ENCODE peak calls at places on chromosome 9, in nine cellular contexts. One of them, this sample, is unnamed.

GRCh38 chr9:126030716-126031115 is 283.5 kb downstream of the PBX3 start:
- DNase-seq in foreskin fibroblast: no peak
- DNase-seq in GM04504: no peak
- DNase-seq in cardiac muscle cell: no peak
- DNase-seq in left ventricle myocardium superior: no peak
- DNase-seq in amygdala: no peak
- DNase-seq in HFFc6: no peak
- DNase-seq in RCC 7860: no peak
- DNase-seq in Kasumi-1: no peak
- DNase-seq in this sample: no peak

GRCh38 chr9:20753761-20754160 is 69.7 kb downstream of the FOCAD start:
- DNase-seq in foreskin fibroblast: no peak
- DNase-seq in GM04504: no peak
- DNase-seq in cardiac muscle cell: no peak
- DNase-seq in left ventricle myocardium superior: no peak
- DNase-seq in amygdala: no peak
- DNase-seq in HFFc6: no peak
- DNase-seq in RCC 7860: no peak
- DNase-seq in Kasumi-1: no peak
- DNase-seq in this sample: no peak

GRCh38 chr9:125460883-125461475 is 199.4 kb downstream of the GAPVD1 start:
- DNase-seq in foreskin fibroblast: peak; percentile 39
- DNase-seq in GM04504: no peak
- DNase-seq in cardiac muscle cell: peak; percentile 81
- DNase-seq in left ventricle myocardium superior: no peak
- DNase-seq in amygdala: no peak
- DNase-seq in HFFc6: peak; percentile 40
- DNase-seq in RCC 7860: no peak
- DNase-seq in Kasumi-1: no peak
- DNase-seq in this sample: no peak

GRCh38 chr9:71285191-71285656 is 163.8 kb upstream of the TRPM3 start:
- DNase-seq in foreskin fibroblast: peak; percentile 24
- DNase-seq in GM04504: peak; percentile 35
- DNase-seq in cardiac muscle cell: peak; percentile 75
- DNase-seq in left ventricle myocardium superior: no peak
- DNase-seq in amygdala: peak; percentile 2
- DNase-seq in HFFc6: peak; percentile 63
- DNase-seq in RCC 7860: peak; percentile 54
- DNase-seq in Kasumi-1: peak; percentile 69
- DNase-seq in this sample: peak; percentile 32

GRCh38 chr9:33165263-33166151 is 1.6 kb downstream of the B4GALT1 start:
- DNase-seq in foreskin fibroblast: peak; percentile 89
- DNase-seq in GM04504: peak; percentile 81
- DNase-seq in cardiac muscle cell: peak; percentile 98
- DNase-seq in left ventricle myocardium superior: peak; percentile 50
- DNase-seq in amygdala: no peak
- DNase-seq in HFFc6: peak; percentile 78
- DNase-seq in RCC 7860: peak; percentile 68
- DNase-seq in Kasumi-1: peak; percentile 4
- DNase-seq in this sample: no peak

GRCh38 chr9:136977223-136978072 is at the start of gene PTGDS:
- DNase-seq in foreskin fibroblast: no peak
- DNase-seq in GM04504: no peak
- DNase-seq in cardiac muscle cell: peak; percentile 83
- DNase-seq in left ventricle myocardium superior: peak; percentile 92
- DNase-seq in amygdala: peak; percentile 84
- DNase-seq in HFFc6: no peak
- DNase-seq in RCC 7860: no peak
- DNase-seq in Kasumi-1: no peak
- DNase-seq in this sample: no peak

GRCh38 chr9:27358007-27358406 is 61.1 kb upstream of the EQTN start:
- DNase-seq in foreskin fibroblast: no peak
- DNase-seq in GM04504: no peak
- DNase-seq in cardiac muscle cell: no peak
- DNase-seq in left ventricle myocardium superior: no peak
- DNase-seq in amygdala: no peak
- DNase-seq in HFFc6: no peak
- DNase-seq in RCC 7860: no peak
- DNase-seq in Kasumi-1: no peak
- DNase-seq in this sample: no peak

GRCh38 chr9:134340475-134341186 is 14.4 kb downstream of the RXRA start:
- DNase-seq in foreskin fibroblast: no peak
- DNase-seq in GM04504: no peak
- DNase-seq in cardiac muscle cell: no peak
- DNase-seq in left ventricle myocardium superior: peak; percentile 75
- DNase-seq in amygdala: no peak
- DNase-seq in HFFc6: no peak
- DNase-seq in RCC 7860: no peak
- DNase-seq in Kasumi-1: peak; percentile 45
- DNase-seq in this sample: no peak

GRCh38 chr9:89410709-89411111 is 87.2 kb downstream of the SEMA4D start:
- DNase-seq in foreskin fibroblast: no peak
- DNase-seq in GM04504: no peak
- DNase-seq in cardiac muscle cell: no peak
- DNase-seq in left ventricle myocardium superior: no peak
- DNase-seq in amygdala: no peak
- DNase-seq in HFFc6: no peak
- DNase-seq in RCC 7860: no peak
- DNase-seq in Kasumi-1: no peak
- DNase-seq in this sample: no peak

GRCh38 chr9:135587658-135588057 is 26.1 kb downstream of the PAEP start:
- DNase-seq in foreskin fibroblast: no peak
- DNase-seq in GM04504: no peak
- DNase-seq in cardiac muscle cell: peak; percentile 71
- DNase-seq in left ventricle myocardium superior: no peak
- DNase-seq in amygdala: no peak
- DNase-seq in HFFc6: no peak
- DNase-seq in RCC 7860: no peak
- DNase-seq in Kasumi-1: no peak
- DNase-seq in this sample: no peak

GRCh38 chr9:125391704-125392103 is 130.1 kb downstream of the GAPVD1 start:
- DNase-seq in foreskin fibroblast: no peak
- DNase-seq in GM04504: no peak
- DNase-seq in cardiac muscle cell: no peak
- DNase-seq in left ventricle myocardium superior: no peak
- DNase-seq in amygdala: no peak
- DNase-seq in HFFc6: peak; percentile 14
- DNase-seq in RCC 7860: no peak
- DNase-seq in Kasumi-1: no peak
- DNase-seq in this sample: no peak

GRCh38 chr9:89789922-89790510 is 185.2 kb downstream of the GADD45G start:
- DNase-seq in foreskin fibroblast: no peak
- DNase-seq in GM04504: no peak
- DNase-seq in cardiac muscle cell: no peak
- DNase-seq in left ventricle myocardium superior: no peak
- DNase-seq in amygdala: no peak
- DNase-seq in HFFc6: no peak
- DNase-seq in RCC 7860: no peak
- DNase-seq in Kasumi-1: no peak
- DNase-seq in this sample: no peak

GRCh38 chr9:105834404-105834803 is 140.1 kb downstream of the TMEM38B start:
- DNase-seq in foreskin fibroblast: no peak
- DNase-seq in GM04504: no peak
- DNase-seq in cardiac muscle cell: no peak
- DNase-seq in left ventricle myocardium superior: no peak
- DNase-seq in amygdala: no peak
- DNase-seq in HFFc6: no peak
- DNase-seq in RCC 7860: no peak
- DNase-seq in Kasumi-1: no peak
- DNase-seq in this sample: no peak

GRCh38 chr9:27569406-27569805 is 3.9 kb downstream of the C9orf72 start:
- DNase-seq in foreskin fibroblast: no peak
- DNase-seq in GM04504: no peak
- DNase-seq in cardiac muscle cell: no peak
- DNase-seq in left ventricle myocardium superior: no peak
- DNase-seq in amygdala: no peak
- DNase-seq in HFFc6: no peak
- DNase-seq in RCC 7860: no peak
- DNase-seq in Kasumi-1: no peak
- DNase-seq in this sample: no peak

GRCh38 chr9:26723486-26723885 is 169.1 kb downstream of the CAAP1 start:
- DNase-seq in foreskin fibroblast: no peak
- DNase-seq in GM04504: no peak
- DNase-seq in cardiac muscle cell: peak; percentile 29
- DNase-seq in left ventricle myocardium superior: no peak
- DNase-seq in amygdala: no peak
- DNase-seq in HFFc6: peak; percentile 12
- DNase-seq in RCC 7860: no peak
- DNase-seq in Kasumi-1: peak; percentile 9
- DNase-seq in this sample: no peak

GRCh38 chr9:69981686-69982450 is 61.8 kb upstream of the MAMDC2 start:
- DNase-seq in foreskin fibroblast: peak; percentile 75
- DNase-seq in GM04504: no peak
- DNase-seq in cardiac muscle cell: peak; percentile 61
- DNase-seq in left ventricle myocardium superior: no peak
- DNase-seq in amygdala: no peak
- DNase-seq in HFFc6: peak; percentile 51
- DNase-seq in RCC 7860: peak; percentile 86
- DNase-seq in Kasumi-1: no peak
- DNase-seq in this sample: no peak

GRCh38 chr9:72477862-72478564 is 43.4 kb upstream of the TMC1 start:
- DNase-seq in foreskin fibroblast: peak; percentile 56
- DNase-seq in GM04504: peak; percentile 22
- DNase-seq in cardiac muscle cell: peak; percentile 73
- DNase-seq in left ventricle myocardium superior: no peak
- DNase-seq in amygdala: no peak
- DNase-seq in HFFc6: peak; percentile 65
- DNase-seq in RCC 7860: peak; percentile 65
- DNase-seq in Kasumi-1: no peak
- DNase-seq in this sample: no peak

GRCh38 chr9:98097836-98098235 is 21.2 kb downstream of the TRIM14 start:
- DNase-seq in foreskin fibroblast: no peak
- DNase-seq in GM04504: no peak
- DNase-seq in cardiac muscle cell: no peak
- DNase-seq in left ventricle myocardium superior: no peak
- DNase-seq in amygdala: no peak
- DNase-seq in HFFc6: no peak
- DNase-seq in RCC 7860: no peak
- DNase-seq in Kasumi-1: no peak
- DNase-seq in this sample: no peak

GRCh38 chr9:138046641-138047301 is 169.2 kb downstream of the CACNA1B start:
- DNase-seq in foreskin fibroblast: no peak
- DNase-seq in GM04504: no peak
- DNase-seq in cardiac muscle cell: no peak
- DNase-seq in left ventricle myocardium superior: no peak
- DNase-seq in amygdala: no peak
- DNase-seq in HFFc6: no peak
- DNase-seq in RCC 7860: no peak
- DNase-seq in Kasumi-1: no peak
- DNase-seq in this sample: no peak

GRCh38 chr9:87501806-87502205 is 4.1 kb downstream of the DAPK1 start:
- DNase-seq in foreskin fibroblast: no peak
- DNase-seq in GM04504: no peak
- DNase-seq in cardiac muscle cell: no peak
- DNase-seq in left ventricle myocardium superior: no peak
- DNase-seq in amygdala: no peak
- DNase-seq in HFFc6: no peak
- DNase-seq in RCC 7860: no peak
- DNase-seq in Kasumi-1: no peak
- DNase-seq in this sample: no peak

GRCh38 chr9:19057033-19057432 is 7.8 kb downstream of the RRAGA start:
- DNase-seq in foreskin fibroblast: no peak
- DNase-seq in GM04504: no peak
- DNase-seq in cardiac muscle cell: no peak
- DNase-seq in left ventricle myocardium superior: no peak
- DNase-seq in amygdala: no peak
- DNase-seq in HFFc6: no peak
- DNase-seq in RCC 7860: no peak
- DNase-seq in Kasumi-1: no peak
- DNase-seq in this sample: no peak

GRCh38 chr9:18061856-18062255 is 412.1 kb upstream of the ADAMTSL1 start:
- DNase-seq in foreskin fibroblast: peak; percentile 49
- DNase-seq in GM04504: no peak
- DNase-seq in cardiac muscle cell: peak; percentile 3
- DNase-seq in left ventricle myocardium superior: no peak
- DNase-seq in amygdala: no peak
- DNase-seq in HFFc6: no peak
- DNase-seq in RCC 7860: no peak
- DNase-seq in Kasumi-1: peak; percentile 1
- DNase-seq in this sample: no peak

GRCh38 chr9:74527718-74528117 is 30.6 kb downstream of the RORB start:
- DNase-seq in foreskin fibroblast: no peak
- DNase-seq in GM04504: no peak
- DNase-seq in cardiac muscle cell: no peak
- DNase-seq in left ventricle myocardium superior: no peak
- DNase-seq in amygdala: no peak
- DNase-seq in HFFc6: no peak
- DNase-seq in RCC 7860: no peak
- DNase-seq in Kasumi-1: no peak
- DNase-seq in this sample: no peak

GRCh38 chr9:95516736-95517558 is at the start of gene PTCH1:
- DNase-seq in foreskin fibroblast: peak; percentile 53
- DNase-seq in GM04504: no peak
- DNase-seq in cardiac muscle cell: peak; percentile 72
- DNase-seq in left ventricle myocardium superior: peak; percentile 61
- DNase-seq in amygdala: no peak
- DNase-seq in HFFc6: no peak
- DNase-seq in RCC 7860: no peak
- DNase-seq in Kasumi-1: no peak
- DNase-seq in this sample: no peak

GRCh38 chr9:27610622-27611021 is 37.3 kb upstream of the C9orf72 start:
- DNase-seq in foreskin fibroblast: no peak
- DNase-seq in GM04504: no peak
- DNase-seq in cardiac muscle cell: no peak
- DNase-seq in left ventricle myocardium superior: no peak
- DNase-seq in amygdala: no peak
- DNase-seq in HFFc6: no peak
- DNase-seq in RCC 7860: no peak
- DNase-seq in Kasumi-1: no peak
- DNase-seq in this sample: no peak

GRCh38 chr9:122456123-122456522 is 21.6 kb downstream of the OR1J1 start:
- DNase-seq in foreskin fibroblast: no peak
- DNase-seq in GM04504: no peak
- DNase-seq in cardiac muscle cell: no peak
- DNase-seq in left ventricle myocardium superior: no peak
- DNase-seq in amygdala: no peak
- DNase-seq in HFFc6: no peak
- DNase-seq in RCC 7860: no peak
- DNase-seq in Kasumi-1: no peak
- DNase-seq in this sample: no peak

GRCh38 chr9:130394320-130394719 is 50.4 kb upstream of the ASS1 start:
- DNase-seq in foreskin fibroblast: no peak
- DNase-seq in GM04504: no peak
- DNase-seq in cardiac muscle cell: no peak
- DNase-seq in left ventricle myocardium superior: no peak
- DNase-seq in amygdala: no peak
- DNase-seq in HFFc6: no peak
- DNase-seq in RCC 7860: no peak
- DNase-seq in Kasumi-1: no peak
- DNase-seq in this sample: no peak

GRCh38 chr9:21482213-21482612 is at the start of gene IFNE:
- DNase-seq in foreskin fibroblast: no peak
- DNase-seq in GM04504: no peak
- DNase-seq in cardiac muscle cell: no peak
- DNase-seq in left ventricle myocardium superior: no peak
- DNase-seq in amygdala: no peak
- DNase-seq in HFFc6: no peak
- DNase-seq in RCC 7860: no peak
- DNase-seq in Kasumi-1: no peak
- DNase-seq in this sample: no peak

This sample was measured in smooth muscle cell of the brain vasculature.